ENCODE peak calls at places on chromosome 3, in ten cellular contexts. G is GM12865, Z is heart left ventricle, E is body of pancreas, T is neural crest cell, V is activated B cell treated with CpG ODN at 0.5 μM for 24 hours, H is AG09319, L is colonic mucosa, B is HFFc6, K is BE2C. P is an unnamed sample.

GRCh38 chr3:11989383-11990050 is 14.7 kb upstream of the SYN2 start:
- DNase-seq in G (no peak), Z (no peak), E (no peak), T (no peak), V (no peak), H (no peak), L (no peak), B (peak), K (no peak), P (no peak)

GRCh38 chr3:28343144-28343543 is 5.4 kb upstream of the ZCWPW2 start:
- DNase-seq in G (no peak), Z (no peak), E (no peak), T (no peak), V (no peak), H (no peak), L (no peak), B (no peak), K (no peak), P (no peak)

GRCh38 chr3:54191997-54192396 is 69.6 kb downstream of the CACNA2D3 start:
- DNase-seq in G (no peak), Z (no peak), E (no peak), T (no peak), V (no peak), H (no peak), L (no peak), B (no peak), K (no peak), P (no peak)

GRCh38 chr3:176920806-176921205 is 276.5 kb downstream of the TBL1XR1 start:
- DNase-seq in G (no peak), Z (no peak), E (no peak), T (no peak), V (no peak), H (no peak), L (no peak), B (no peak), K (no peak), P (no peak)

GRCh38 chr3:20648294-20648693 is 462.3 kb upstream of the SGO1 start:
- DNase-seq in G (no peak), Z (no peak), E (no peak), T (no peak), V (no peak), H (peak), L (no peak), B (peak), K (no peak), P (no peak)

GRCh38 chr3:39130026-39130425 is 22.5 kb downstream of the TTC21A start:
- DNase-seq in G (no peak), Z (no peak), E (no peak), T (no peak), V (no peak), H (no peak), L (no peak), B (no peak), K (no peak), P (no peak)

GRCh38 chr3:117846238-117846637 is 1136.7 kb downstream of the TUSC7 start:
- DNase-seq in G (no peak), Z (no peak), E (no peak), T (no peak), V (no peak), H (no peak), L (no peak), B (no peak), K (no peak), P (no peak)

GRCh38 chr3:113097821-113098516 is 107.2 kb downstream of the GTPBP8 start:
- DNase-seq in G (no peak), Z (no peak), E (no peak), T (no peak), V (no peak), H (no peak), L (no peak), B (peak), K (no peak), P (no peak)

GRCh38 chr3:171876651-171877272 is 33.6 kb downstream of the TMEM212 start:
- DNase-seq in G (peak), Z (no peak), E (no peak), T (no peak), V (no peak), H (peak), L (no peak), B (peak), K (no peak), P (no peak)

GRCh38 chr3:37498126-37499039 is 324.0 kb upstream of the LRRFIP2 start:
- DNase-seq in G (no peak), Z (peak), E (no peak), T (no peak), V (no peak), H (no peak), L (no peak), B (no peak), K (no peak), P (peak)

GRCh38 chr3:149373235-149374125 is 4.0 kb downstream of the TM4SF1 start:
- DNase-seq in G (no peak), Z (no peak), E (no peak), T (no peak), V (no peak), H (no peak), L (no peak), B (peak), K (no peak), P (no peak)

GRCh38 chr3:70006089-70006488 is 6.6 kb downstream of the SAMMSON start:
- DNase-seq in G (no peak), Z (no peak), E (no peak), T (no peak), V (no peak), H (no peak), L (no peak), B (no peak), K (no peak), P (no peak)

GRCh38 chr3:123202451-123202850 is 708 bp downstream of the SEC22A start:
- DNase-seq in G (no peak), Z (no peak), E (no peak), T (no peak), V (no peak), H (no peak), L (no peak), B (no peak), K (peak), P (no peak)

DNA sequence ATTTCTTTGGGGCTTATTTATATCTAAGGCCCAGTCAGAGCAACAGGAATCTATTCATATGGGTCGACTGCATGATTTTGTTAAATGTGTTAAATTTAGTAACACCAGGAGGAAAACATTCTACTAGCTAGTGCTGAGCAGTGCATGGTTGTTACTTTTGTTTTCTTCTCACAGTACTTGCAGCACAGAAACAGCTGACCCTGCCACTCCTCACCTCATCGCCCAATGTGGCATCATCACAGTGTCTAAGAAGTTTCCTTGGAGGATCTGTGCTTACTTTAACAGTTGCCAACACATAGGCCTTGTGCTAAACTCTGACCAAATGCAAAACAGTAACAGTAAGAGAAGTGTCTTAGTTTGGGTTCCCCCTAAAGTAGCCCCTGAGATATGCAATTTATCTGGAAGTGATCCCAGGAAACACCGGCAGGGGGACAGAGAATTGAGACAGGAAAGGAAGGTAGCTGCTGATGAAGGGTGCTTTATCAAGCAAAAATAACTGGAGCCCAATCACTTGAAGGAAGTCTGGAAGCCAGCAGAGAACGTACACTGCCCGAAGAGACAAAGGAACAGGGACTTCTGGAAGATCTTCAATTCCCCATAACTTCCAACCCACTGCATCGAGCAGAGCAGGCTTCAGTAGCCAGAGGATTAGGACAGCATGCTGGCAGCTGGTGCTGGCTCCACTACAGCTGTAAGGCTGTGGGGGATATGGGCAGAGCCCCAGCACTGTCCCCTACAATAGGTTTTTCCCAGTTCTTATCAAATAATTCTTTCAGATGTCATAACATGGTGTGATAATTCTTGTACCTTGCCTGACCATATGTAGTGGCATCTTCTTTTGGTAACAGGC is 36.0 kb upstream of the ULK4 start:
- DNase-seq in G (peak), Z (no peak), E (no peak), T (peak), V (no peak), H (no peak), L (no peak), B (no peak), K (no peak), P (no peak)
- TF ChIP-seq CTCF in G (no peak), Z (peak), E (no peak), T (peak), V (no peak), H (peak), L (no peak), B (peak), K (peak), P (peak)

GRCh38 chr3:196323723-196324122 is 5.7 kb upstream of the DYNLT2B start:
- DNase-seq in G (no peak), Z (no peak), E (no peak), T (peak), V (no peak), H (no peak), L (no peak), B (no peak), K (peak), P (no peak)
- TF ChIP-seq CTCF in G (no peak), Z (no peak), E (no peak), T (peak), V (no peak), H (peak), L (no peak), B (peak), K (peak), P (no peak)

DNA sequence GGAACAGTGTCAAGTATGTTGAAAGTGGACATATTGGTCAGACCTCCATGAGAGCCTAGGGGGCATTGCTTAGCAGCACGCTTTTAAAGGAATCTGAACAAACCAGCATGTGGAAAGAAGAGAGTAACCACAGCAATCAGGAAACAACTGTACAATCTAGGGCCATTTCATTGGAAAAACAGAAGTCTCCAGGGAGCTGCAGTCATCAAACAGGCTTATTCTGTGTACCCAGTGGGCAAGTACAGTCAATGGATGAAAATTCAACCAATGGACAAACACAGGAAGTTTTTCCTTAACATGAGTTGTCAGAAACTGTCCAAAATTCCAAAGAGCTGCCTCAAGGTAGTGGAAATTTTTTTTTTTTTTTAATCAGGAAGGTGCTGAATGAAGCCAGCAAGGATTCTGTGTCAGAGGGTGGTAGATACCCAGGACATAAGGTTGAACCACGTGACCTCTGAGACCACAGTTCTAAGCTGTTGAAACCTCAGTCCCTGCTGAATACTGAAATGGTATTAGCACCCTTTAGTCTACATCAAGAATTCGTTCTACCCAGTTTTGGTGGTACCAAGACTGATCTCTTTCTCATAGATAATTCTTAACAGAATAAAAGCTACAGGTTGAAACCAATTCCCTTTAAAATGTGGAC is 4.4 kb upstream of the DLG1 start:
- DNase-seq in G (no peak), Z (no peak), E (no peak), T (no peak), V (no peak), H (no peak), L (no peak), B (peak), K (no peak), P (no peak)
- TF ChIP-seq CTCF in G (no peak), Z (no peak), E (no peak), T (no peak), V (no peak), H (no peak), L (no peak), B (peak), K (no peak), P (no peak)

GRCh38 chr3:126350502-126351085 is 6.6 kb downstream of the KLF15 start:
- DNase-seq in G (no peak), Z (no peak), E (peak), T (no peak), V (peak), H (no peak), L (no peak), B (no peak), K (no peak), P (peak)

GRCh38 chr3:126352476-126353454 is 4.4 kb downstream of the KLF15 start:
- DNase-seq in G (no peak), Z (no peak), E (peak), T (no peak), V (peak), H (no peak), L (no peak), B (no peak), K (no peak), P (peak)

GRCh38 chr3:126353694-126354321 is 3.4 kb downstream of the KLF15 start:
- DNase-seq in G (no peak), Z (no peak), E (no peak), T (no peak), V (no peak), H (no peak), L (no peak), B (no peak), K (no peak), P (no peak)

GRCh38 chr3:126351086-126351770 is 6.0 kb downstream of the KLF15 start:
- DNase-seq in G (no peak), Z (no peak), E (peak), T (no peak), V (peak), H (no peak), L (no peak), B (no peak), K (no peak), P (peak)

DNA sequence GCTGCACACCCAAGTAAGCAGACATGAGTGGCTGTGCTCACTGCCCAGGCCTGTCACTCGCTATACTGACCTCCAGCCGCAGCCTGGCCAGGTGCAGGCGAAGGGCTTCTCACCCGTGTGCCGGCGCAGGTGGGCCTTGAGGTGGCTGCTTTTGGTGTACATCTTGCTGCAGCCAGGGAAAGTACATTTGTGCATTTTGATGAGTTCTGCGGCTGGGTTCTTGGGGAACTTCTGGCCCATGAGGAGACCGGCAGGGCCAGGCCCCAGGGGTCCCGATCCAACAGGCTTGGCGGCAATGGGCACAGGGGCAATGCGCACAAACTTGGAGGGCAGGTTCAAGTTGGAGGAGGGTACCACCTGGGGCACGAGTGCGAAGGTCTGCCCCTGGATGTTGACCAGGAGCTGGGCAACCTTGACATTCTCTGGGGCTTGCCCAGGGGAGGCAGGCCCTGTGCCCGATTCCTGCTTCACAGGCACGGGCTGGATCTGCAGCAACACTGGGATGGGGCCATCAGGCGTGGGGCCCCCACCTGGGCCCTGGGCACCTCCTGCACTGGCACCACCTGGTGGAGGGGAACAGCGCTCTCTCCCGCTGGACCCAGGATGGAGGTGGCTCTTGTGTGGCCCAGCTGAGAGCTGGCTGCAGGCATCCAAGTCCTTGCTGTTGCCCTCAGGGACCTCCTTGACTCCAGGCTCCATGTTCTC is 5.3 kb downstream of the KLF15 start:
- DNase-seq in G (no peak), Z (no peak), E (no peak), T (no peak), V (peak), H (no peak), L (no peak), B (no peak), K (no peak), P (peak)
- TF ChIP-seq CTCF in G (no peak), Z (no peak), E (no peak), T (no peak), V (no peak), H (no peak), L (no peak), B (peak), K (peak), P (no peak)

GRCh38 chr3:77038928-77039605 is 832 bp upstream of the ROBO2 start:
- DNase-seq in G (no peak), Z (peak), E (no peak), T (no peak), V (no peak), H (no peak), L (no peak), B (no peak), K (peak), P (no peak)

GRCh38 chr3:77041756-77042155 is 1.9 kb downstream of the ROBO2 start:
- DNase-seq in G (no peak), Z (no peak), E (no peak), T (no peak), V (no peak), H (no peak), L (no peak), B (no peak), K (no peak), P (no peak)

GRCh38 chr3:77039606-77040553 is at the start of gene ROBO2:
- DNase-seq in G (no peak), Z (peak), E (peak), T (peak), V (no peak), H (peak), L (peak), B (no peak), K (peak), P (peak)

GRCh38 chr3:77041156-77041696 is 1.3 kb downstream of the ROBO2 start:
- DNase-seq in G (no peak), Z (no peak), E (no peak), T (no peak), V (no peak), H (no peak), L (no peak), B (no peak), K (no peak), P (no peak)

GRCh38 chr3:77038468-77038927 is 1.4 kb upstream of the ROBO2 start:
- DNase-seq in G (peak), Z (peak), E (peak), T (peak), V (no peak), H (peak), L (peak), B (peak), K (peak), P (peak)
- TF ChIP-seq CTCF in G (no peak), Z (peak), E (peak), T (peak), V (no peak), H (peak), L (peak), B (peak), K (peak), P (peak)

GRCh38 chr3:49454457-49454856 is 15.6 kb upstream of the DAG1 start:
- DNase-seq in G (peak), Z (peak), E (peak), T (no peak), V (no peak), H (no peak), L (no peak), B (no peak), K (peak), P (peak)
- TF ChIP-seq CTCF in G (peak), Z (peak), E (peak), T (peak), V (no peak), H (peak), L (no peak), B (peak), K (peak), P (peak)

GRCh38 chr3:8338424-8338823 is 163.2 kb upstream of the LMCD1 start:
- DNase-seq in G (no peak), Z (no peak), E (no peak), T (no peak), V (no peak), H (no peak), L (no peak), B (no peak), K (no peak), P (no peak)

GRCh38 chr3:8341853-8342252 is 159.8 kb upstream of the LMCD1 start:
- DNase-seq in G (no peak), Z (no peak), E (no peak), T (no peak), V (no peak), H (no peak), L (no peak), B (no peak), K (peak), P (no peak)

DNA sequence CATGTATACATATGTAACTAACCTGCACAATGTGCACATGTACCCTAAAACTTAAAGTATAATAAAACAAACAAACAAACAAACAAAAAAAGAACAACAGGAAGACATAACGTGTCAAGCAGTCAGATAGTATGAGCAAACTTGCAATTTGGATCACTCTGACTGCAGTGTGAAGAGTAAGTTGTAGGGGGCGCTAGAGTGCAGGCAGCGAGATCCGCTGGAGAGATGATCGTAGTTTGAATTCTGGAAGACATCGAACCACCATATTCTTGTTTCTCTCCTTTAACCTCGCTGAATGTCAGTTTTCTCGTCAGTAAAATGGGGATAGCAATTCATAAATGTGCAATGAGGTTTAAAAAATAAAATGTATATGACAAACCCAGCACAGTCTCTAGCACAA is 165.2 kb upstream of the LMCD1 start:
- DNase-seq in G (no peak), Z (no peak), E (no peak), T (no peak), V (no peak), H (no peak), L (no peak), B (no peak), K (no peak), P (no peak)
- TF ChIP-seq CTCF in G (peak), Z (no peak), E (no peak), T (peak), V (no peak), H (peak), L (no peak), B (peak), K (peak), P (no peak)